ENCODE peak calls at places on chromosome 11, in ten cellular contexts. A, B, I, U, L, H, Z, W, X and Q are unnamed samples.

GRCh38 chr11:29018631-29019030 is 910.4 kb downstream of the METTL15 start:
- DNase-seq in A (no peak), B (no peak), I (peak), U (no peak), L (no peak), H (peak), Z (no peak), W (no peak), X (peak), Q (peak)

GRCh38 chr11:120877746-120878365 is 146.0 kb upstream of the TBCEL start:
- DNase-seq in A (no peak), B (no peak), I (no peak), U (no peak), L (no peak), H (no peak), Z (no peak), W (no peak), X (no peak), Q (no peak)

GRCh38 chr11:123707606-123708205 is 33.8 kb downstream of the ZNF202 start:
- DNase-seq in A (peak), B (peak), I (peak), U (peak), L (peak), H (peak), Z (no peak), W (no peak), X (peak), Q (peak)

GRCh38 chr11:8826901-8827560 is 84.0 kb upstream of the AKIP1 start:
- DNase-seq in A (peak), B (no peak), I (no peak), U (no peak), L (no peak), H (peak), Z (no peak), W (no peak), X (peak), Q (peak)

GRCh38 chr11:126467046-126467370 is 111.5 kb downstream of the ST3GAL4 start:
- DNase-seq in A (no peak), B (no peak), I (no peak), U (no peak), L (no peak), H (no peak), Z (no peak), W (no peak), X (no peak), Q (no peak)

GRCh38 chr11:30758012-30758411 is 171.9 kb upstream of the MPPED2 start:
- DNase-seq in A (no peak), B (no peak), I (no peak), U (no peak), L (no peak), H (no peak), Z (no peak), W (no peak), X (no peak), Q (no peak)

GRCh38 chr11:107821199-107821926 is 37.2 kb downstream of the SLC35F2 start:
- DNase-seq in A (no peak), B (no peak), I (no peak), U (no peak), L (no peak), H (peak), Z (no peak), W (no peak), X (peak), Q (no peak)

GRCh38 chr11:62794201-62794775 is 2.5 kb upstream of the TMEM223 start:
- DNase-seq in A (no peak), B (no peak), I (no peak), U (no peak), L (no peak), H (no peak), Z (no peak), W (no peak), X (peak), Q (no peak)

GRCh38 chr11:114559425-114560310 is at the start of gene NXPE1:
- DNase-seq in A (no peak), B (no peak), I (no peak), U (no peak), L (no peak), H (no peak), Z (no peak), W (no peak), X (no peak), Q (no peak)

GRCh38 chr11:13337986-13338436 is 60.4 kb downstream of the BMAL1 start:
- DNase-seq in A (no peak), B (no peak), I (peak), U (no peak), L (no peak), H (peak), Z (no peak), W (no peak), X (peak), Q (peak)

GRCh38 chr11:66734215-66734614 is 5.2 kb upstream of the SPTBN2 start:
- DNase-seq in A (no peak), B (no peak), I (no peak), U (no peak), L (no peak), H (no peak), Z (no peak), W (no peak), X (no peak), Q (no peak)

GRCh38 chr11:64117763-64118459 is 48.0 kb downstream of the MACROD1 start:
- DNase-seq in A (no peak), B (no peak), I (no peak), U (no peak), L (no peak), H (no peak), Z (no peak), W (no peak), X (no peak), Q (no peak)

DNA sequence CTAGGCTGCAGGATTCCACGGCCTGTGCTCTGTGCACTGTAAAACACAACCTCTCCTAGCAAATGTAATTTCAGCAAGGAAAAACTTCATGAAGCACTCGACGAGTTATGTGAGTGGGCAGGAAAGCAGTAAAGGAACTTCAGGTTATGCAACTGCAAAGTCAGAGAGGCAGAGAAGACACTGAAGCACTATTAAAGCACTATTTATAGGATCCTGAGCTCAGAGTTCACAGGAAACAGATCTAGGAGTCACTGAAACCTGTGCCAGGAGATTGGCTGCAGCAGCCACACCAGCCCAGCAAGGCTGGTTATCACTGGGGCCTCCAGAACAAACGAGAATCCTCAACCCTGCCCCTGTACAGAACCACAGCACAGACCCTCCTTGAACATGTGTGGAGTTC is 2.5 kb downstream of the SMIM35 start:
- DNase-seq in A (no peak), B (no peak), I (no peak), U (no peak), L (no peak), H (peak), Z (no peak), W (no peak), X (no peak), Q (peak)
- H3K4me3 ChIP-seq in A (no peak), B (no peak), I (no peak), U (no peak), L (no peak), H (no peak), Z (no peak), W (no peak), X (no peak), Q (no peak)

GRCh38 chr11:42625757-42626156 is 686.0 kb upstream of the API5 start:
- DNase-seq in A (no peak), B (no peak), I (no peak), U (peak), L (no peak), H (no peak), Z (no peak), W (no peak), X (no peak), Q (no peak)

DNA sequence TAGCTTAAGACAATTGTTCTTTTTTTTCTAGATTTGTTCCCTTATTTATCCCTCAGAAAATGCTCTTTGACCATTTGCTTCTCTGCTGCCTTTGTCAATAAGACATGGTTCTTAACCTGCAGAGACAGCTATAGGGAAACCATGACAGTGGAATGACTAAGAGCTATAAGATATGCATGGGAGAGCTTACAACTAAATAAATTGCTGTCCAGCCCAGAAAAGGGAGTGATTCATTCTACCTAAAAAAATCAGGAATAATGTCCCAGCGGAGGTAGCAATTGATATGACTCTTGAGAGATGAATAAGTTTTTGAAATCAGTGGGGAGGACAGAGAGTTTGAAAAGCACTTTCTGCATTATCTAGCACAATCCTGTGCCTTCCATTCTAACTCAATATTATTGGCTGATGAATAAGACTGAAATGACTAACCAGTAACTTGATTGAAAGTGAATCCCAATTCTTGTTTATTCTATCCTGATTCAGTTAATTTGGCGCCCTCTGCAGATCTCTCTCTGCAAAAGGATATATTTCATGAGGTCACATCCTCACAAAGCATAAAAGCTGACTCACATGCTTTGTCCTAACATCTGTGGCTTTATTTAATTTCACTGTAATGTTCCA is 680.5 kb upstream of the API5 start:
- DNase-seq in A (peak), B (no peak), I (no peak), U (peak), L (no peak), H (peak), Z (no peak), W (no peak), X (peak), Q (peak)
- TF ChIP-seq CTCF in A (peak), B (no peak), I (no peak), U (no peak), L (no peak), H (no peak), Z (no peak), W (no peak), X (no peak), Q (no peak)

DNA sequence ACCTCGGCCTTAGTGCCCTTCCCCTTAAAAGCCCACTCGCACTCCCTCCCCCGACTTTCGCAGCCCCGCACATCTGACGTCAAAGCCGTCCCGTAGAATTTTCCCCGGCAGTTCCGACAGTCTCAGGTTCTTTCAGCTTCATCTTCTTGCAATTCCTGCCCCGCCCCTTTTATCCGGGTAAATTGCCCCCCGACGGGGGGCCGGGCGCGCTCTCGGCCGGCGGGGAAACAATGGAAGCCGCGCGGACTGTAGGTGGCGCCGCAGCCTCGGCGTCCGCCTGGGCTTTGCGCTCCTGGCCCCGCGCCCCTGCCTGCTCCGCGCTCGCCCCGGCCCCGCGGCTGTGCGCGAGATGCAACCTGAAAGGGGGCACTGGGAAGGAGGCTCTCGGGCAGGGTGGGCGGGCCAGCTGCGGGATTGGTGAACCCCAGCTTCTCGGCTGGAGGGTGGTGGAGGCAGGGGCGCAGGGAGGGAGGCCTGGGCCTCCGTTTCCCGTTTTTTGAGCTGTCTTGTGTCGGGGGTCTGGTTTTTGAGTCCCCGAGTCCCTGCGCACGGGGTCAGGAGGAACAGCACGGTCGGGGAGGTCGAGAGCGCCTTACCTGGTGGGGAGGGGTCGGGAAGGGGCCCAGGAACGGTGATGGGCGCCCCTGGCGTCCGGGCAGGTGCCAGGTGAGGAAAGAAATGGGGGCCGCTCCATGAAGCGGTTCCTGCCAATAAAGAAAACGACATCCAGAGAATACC is 855 bp upstream of the FGF19 start:
- DNase-seq in A (peak), B (no peak), I (peak), U (peak), L (peak), H (peak), Z (no peak), W (no peak), X (no peak), Q (peak)
- H3K4me3 ChIP-seq in A (peak), B (peak), I (peak), U (peak), L (no peak), H (no peak), Z (peak), W (no peak), X (no peak), Q (no peak)

GRCh38 chr11:111514216-111515031 is at the start of gene HOATZ:
- DNase-seq in A (peak), B (no peak), I (no peak), U (peak), L (no peak), H (no peak), Z (no peak), W (no peak), X (peak), Q (no peak)
- TF ChIP-seq CTCF in A (no peak), B (no peak), I (no peak), U (peak), L (no peak), H (peak), Z (no peak), W (no peak), X (no peak), Q (no peak)

GRCh38 chr11:2901854-2902783 is 16.5 kb upstream of the CDKN1C start:
- DNase-seq in A (peak), B (peak), I (peak), U (peak), L (peak), H (peak), Z (peak), W (peak), X (peak), Q (peak)
- H3K4me3 ChIP-seq in A (peak), B (peak), I (peak), U (peak), L (peak), H (peak), Z (peak), W (peak), X (peak), Q (peak)

GRCh38 chr11:45056529-45056928 is 89.9 kb upstream of the PRDM11 start:
- DNase-seq in A (peak), B (no peak), I (no peak), U (no peak), L (no peak), H (no peak), Z (no peak), W (peak), X (no peak), Q (no peak)
- TF ChIP-seq CTCF in A (no peak), B (no peak), I (no peak), U (no peak), L (no peak), H (no peak), Z (no peak), W (no peak), X (no peak), Q (no peak)

GRCh38 chr11:27470166-27470565 is 2.4 kb downstream of the LGR4 start:
- DNase-seq in A (no peak), B (no peak), I (no peak), U (no peak), L (no peak), H (no peak), Z (no peak), W (no peak), X (no peak), Q (no peak)
- H3K4me3 ChIP-seq in A (peak), B (peak), I (peak), U (no peak), L (no peak), H (no peak), Z (peak), W (no peak), X (no peak), Q (peak)

DNA sequence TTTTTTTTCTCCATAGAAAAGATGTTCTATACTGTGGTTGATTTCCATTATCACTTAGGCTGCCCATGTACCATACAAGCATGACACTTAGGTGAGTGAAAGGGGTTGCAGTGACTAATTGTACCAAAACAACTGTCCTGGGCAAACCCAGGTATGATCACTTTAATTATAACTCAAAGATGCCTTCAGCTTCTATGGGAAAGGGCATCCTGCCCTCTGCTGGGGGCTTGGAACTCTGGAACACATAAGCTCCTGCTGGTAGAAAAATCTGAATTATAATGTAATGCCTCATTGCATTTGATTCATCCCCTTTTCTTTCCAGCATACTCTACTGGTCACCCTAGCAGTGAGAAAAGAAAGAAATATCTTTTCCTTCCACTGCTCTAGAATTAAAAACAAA is 206.3 kb downstream of the DDX10 start:
- DNase-seq in A (peak), B (no peak), I (no peak), U (peak), L (no peak), H (peak), Z (no peak), W (no peak), X (peak), Q (peak)
- TF ChIP-seq CTCF in A (peak), B (peak), I (peak), U (peak), L (no peak), H (peak), Z (peak), W (no peak), X (peak), Q (peak)

GRCh38 chr11:116225784-116226410 is 546.9 kb downstream of the BUD13 start:
- DNase-seq in A (no peak), B (no peak), I (no peak), U (no peak), L (no peak), H (no peak), Z (no peak), W (no peak), X (peak), Q (no peak)

GRCh38 chr11:116225236-116225635 is 547.6 kb downstream of the BUD13 start:
- DNase-seq in A (peak), B (no peak), I (no peak), U (peak), L (no peak), H (no peak), Z (no peak), W (no peak), X (peak), Q (no peak)

GRCh38 chr11:116224889-116225200 is 547.9 kb downstream of the BUD13 start:
- DNase-seq in A (no peak), B (no peak), I (no peak), U (peak), L (no peak), H (no peak), Z (no peak), W (no peak), X (no peak), Q (no peak)

GRCh38 chr11:116226731-116227130 is 546.1 kb downstream of the BUD13 start:
- DNase-seq in A (peak), B (no peak), I (no peak), U (no peak), L (no peak), H (no peak), Z (no peak), W (no peak), X (no peak), Q (no peak)

GRCh38 chr11:116224154-116224888 is 548.5 kb downstream of the BUD13 start:
- DNase-seq in A (peak), B (peak), I (peak), U (peak), L (no peak), H (peak), Z (no peak), W (no peak), X (peak), Q (peak)
- H3K4me3 ChIP-seq in A (no peak), B (no peak), I (no peak), U (no peak), L (no peak), H (no peak), Z (no peak), W (no peak), X (no peak), Q (no peak)

DNA sequence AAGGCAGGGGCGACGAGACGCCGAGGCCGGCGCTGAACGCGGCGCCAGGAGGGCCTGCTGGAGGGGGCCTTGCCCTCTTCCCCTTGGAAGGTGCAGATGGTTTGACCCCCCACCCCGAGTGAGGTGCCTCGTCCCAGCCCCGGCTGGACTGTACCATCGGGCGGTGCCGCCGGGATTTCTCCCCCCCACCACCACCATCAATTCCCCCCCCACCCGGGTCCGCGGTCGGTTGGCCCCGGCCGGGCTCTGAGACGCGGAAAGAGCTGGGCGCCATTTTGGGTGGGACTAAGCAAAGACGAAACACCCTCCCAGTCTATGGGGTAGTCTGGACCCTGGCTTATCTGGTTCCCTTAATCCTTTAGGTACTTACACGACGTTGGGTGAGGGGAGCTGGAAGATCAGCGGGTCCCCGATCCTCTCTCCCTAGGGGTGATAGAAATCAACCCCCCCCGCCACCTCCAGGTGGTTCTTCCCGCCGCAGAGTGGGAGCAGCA is at the start of gene PRDM10:
- DNase-seq in A (peak), B (peak), I (peak), U (peak), L (peak), H (peak), Z (peak), W (peak), X (peak), Q (peak)
- TF ChIP-seq CTCF in A (no peak), B (no peak), I (no peak), U (no peak), L (no peak), H (no peak), Z (no peak), W (no peak), X (no peak), Q (no peak)